ENCODE peak calls at places on chromosomes 11 and 22, in four cellular contexts. One of them, this sample, is unnamed.

GRCh38 chr22:49725516-49725915 is 102.2 kb downstream of the BRD1 start:
- DNase-seq in ecto neural progenitor cell: no peak
- DNase-seq in Peyer's patch: no peak
- DNase-seq in activated T-cell treated with anti-CD3 and anti-CD28 coated beads, Interleukin-2, amount 50 U/mL, for 1 hour: no peak
- DNase-seq in this sample: no peak

GRCh38 chr11:71086687-71087258 is 165.6 kb downstream of the SHANK2 start:
- DNase-seq in activated T-cell treated with anti-CD3 and anti-CD28 coated beads, Interleukin-2, amount 50 U/mL, for 1 hour: no peak
- DNase-seq in Peyer's patch: peak; percentile 61
- DNase-seq in ecto neural progenitor cell: peak; percentile 72
- DNase-seq in this sample: peak; percentile 5

GRCh38 chr11:120914021-120914420 is 109.9 kb upstream of the TBCEL start:
- DNase-seq in ecto neural progenitor cell: no peak
- DNase-seq in activated T-cell treated with anti-CD3 and anti-CD28 coated beads, Interleukin-2, amount 50 U/mL, for 1 hour: no peak
- DNase-seq in Peyer's patch: no peak
- DNase-seq in this sample: no peak

GRCh38 chr11:122721201-122721963 is 65.9 kb downstream of the UBASH3B start:
- DNase-seq in ecto neural progenitor cell: no peak
- DNase-seq in activated T-cell treated with anti-CD3 and anti-CD28 coated beads, Interleukin-2, amount 50 U/mL, for 1 hour: no peak
- DNase-seq in Peyer's patch: no peak
- DNase-seq in this sample: no peak

GRCh38 chr22:38462960-38463784 is 4.7 kb upstream of the KDELR3 start:
- DNase-seq in Peyer's patch: peak; percentile 49
- DNase-seq in activated T-cell treated with anti-CD3 and anti-CD28 coated beads, Interleukin-2, amount 50 U/mL, for 1 hour: no peak
- DNase-seq in ecto neural progenitor cell: peak; percentile 85
- DNase-seq in this sample: no peak

GRCh38 chr11:61694971-61695706 is 14.9 kb downstream of the DAGLA start:
- DNase-seq in ecto neural progenitor cell: no peak
- DNase-seq in Peyer's patch: no peak
- DNase-seq in activated T-cell treated with anti-CD3 and anti-CD28 coated beads, Interleukin-2, amount 50 U/mL, for 1 hour: no peak
- DNase-seq in this sample: no peak

GRCh38 chr11:44286268-44286880 is 23.6 kb downstream of the ALX4 start:
- DNase-seq in ecto neural progenitor cell: peak; percentile 85
- DNase-seq in Peyer's patch: peak; percentile 72
- DNase-seq in activated T-cell treated with anti-CD3 and anti-CD28 coated beads, Interleukin-2, amount 50 U/mL, for 1 hour: peak; percentile 58
- DNase-seq in this sample: peak; percentile 38

GRCh38 chr11:71202966-71203365 is 49.4 kb downstream of the SHANK2 start:
- DNase-seq in ecto neural progenitor cell: no peak
- DNase-seq in activated T-cell treated with anti-CD3 and anti-CD28 coated beads, Interleukin-2, amount 50 U/mL, for 1 hour: no peak
- DNase-seq in Peyer's patch: peak; percentile 25
- DNase-seq in this sample: no peak

GRCh38 chr22:39179401-39179827 is 26.9 kb upstream of the CBX7 start:
- DNase-seq in Peyer's patch: no peak
- DNase-seq in activated T-cell treated with anti-CD3 and anti-CD28 coated beads, Interleukin-2, amount 50 U/mL, for 1 hour: no peak
- DNase-seq in ecto neural progenitor cell: peak; percentile 59
- DNase-seq in this sample: no peak

GRCh38 chr22:24969588-24970301 is 17.2 kb downstream of the KIAA1671 start:
- DNase-seq in ecto neural progenitor cell: no peak
- DNase-seq in activated T-cell treated with anti-CD3 and anti-CD28 coated beads, Interleukin-2, amount 50 U/mL, for 1 hour: no peak
- DNase-seq in Peyer's patch: no peak
- DNase-seq in this sample: no peak

GRCh38 chr22:32080904-32081303 is 37.8 kb downstream of the SLC5A1 start:
- DNase-seq in ecto neural progenitor cell: no peak
- DNase-seq in Peyer's patch: no peak
- DNase-seq in activated T-cell treated with anti-CD3 and anti-CD28 coated beads, Interleukin-2, amount 50 U/mL, for 1 hour: no peak
- DNase-seq in this sample: peak; percentile 67

GRCh38 chr22:46349681-46350080 is 14.2 kb downstream of the TRMU start:
- DNase-seq in activated T-cell treated with anti-CD3 and anti-CD28 coated beads, Interleukin-2, amount 50 U/mL, for 1 hour: no peak
- DNase-seq in ecto neural progenitor cell: no peak
- DNase-seq in Peyer's patch: no peak
- DNase-seq in this sample: no peak